ENCODE peak calls at places on chromosomes 6 and 20, in seven cellular contexts. O is kidney epithelial cell; A is H9; J is HuH-7.5; L is activated T-cell treated with anti-CD3 and anti-CD28 coated beads, Interleukin-2, amount 50 U/mL, for 72 hours; Z is AG08396; F is occipital lobe. U is an unnamed sample.
A peak's percentile ranks its signal among the peaks of the same experiment; 100 is the strongest.

GRCh38 chr20:5448449-5449118 is 131.8 kb upstream of the PROKR2 start:
- DNase-seq in A (peak; percentile 77), O (no peak), F (no peak), Z (peak; percentile 71), J (peak; percentile 77), L (peak; percentile 43), U (peak; percentile 59)

GRCh38 chr6:148419430-148419829 is 76.8 kb downstream of the SASH1 start:
- DNase-seq in Z (no peak), L (no peak), J (no peak), O (no peak), F (no peak), A (no peak), U (no peak)

GRCh38 chr6:34459899-34460593 is 5.8 kb upstream of the PACSIN1 start:
- DNase-seq in L (peak; percentile 54), J (peak; percentile 62), F (no peak), A (peak; percentile 67), Z (peak; percentile 61), O (no peak), U (peak; percentile 63)

GRCh38 chr20:11777861-11778570 is 139.7 kb upstream of the BTBD3 start:
- DNase-seq in A (no peak), O (no peak), L (no peak), J (no peak), Z (peak; percentile 56), F (no peak), U (no peak)

GRCh38 chr6:67358241-67358640 is 1276.8 kb upstream of the ADGRB3 start:
- DNase-seq in Z (no peak), O (no peak), L (no peak), F (no peak), A (no peak), J (no peak), U (no peak)

GRCh38 chr6:7726416-7727149 is 684 bp downstream of the BMP6 start:
- DNase-seq in Z (peak; percentile 24), A (peak; percentile 57), J (peak; percentile 34), O (no peak), L (peak; percentile 7), F (no peak), U (no peak)

GRCh38 chr6:41257369-41258195 is 28.9 kb downstream of the TREM1 start:
- DNase-seq in Z (no peak), L (no peak), O (peak; percentile 10), J (no peak), F (no peak), A (no peak), U (no peak)

GRCh38 chr6:151633517-151634335 is 139.9 kb downstream of the CCDC170 start:
- DNase-seq in A (no peak), Z (no peak), F (no peak), J (no peak), L (no peak), O (no peak), U (no peak)

GRCh38 chr20:16170406-16170971 is 402.8 kb downstream of the KIF16B start:
- DNase-seq in F (no peak), A (no peak), L (no peak), J (no peak), Z (no peak), O (no peak), U (no peak)

GRCh38 chr20:55415567-55416142 is 589.7 kb downstream of the CBLN4 start:
- DNase-seq in O (no peak), Z (no peak), F (no peak), J (no peak), A (no peak), L (no peak), U (no peak)

GRCh38 chr20:61125536-61126180 is 126.4 kb upstream of the CDH4 start:
- DNase-seq in Z (no peak), A (no peak), F (no peak), L (no peak), O (no peak), J (no peak), U (no peak)

GRCh38 chr6:137823826-137824501 is 43.1 kb upstream of the TNFAIP3 start:
- DNase-seq in J (no peak), A (no peak), Z (peak; percentile 43), L (peak; percentile 67), F (no peak), O (no peak), U (peak; percentile 21)

GRCh38 chr6:148967546-148967945 is 220.7 kb downstream of the UST start:
- DNase-seq in Z (no peak), L (no peak), J (no peak), A (peak; percentile 50), O (no peak), F (no peak), U (no peak)

GRCh38 chr20:38472513-38473352 is at the start of gene RALGAPB:
- DNase-seq in J (peak; percentile 91), O (peak; percentile 92), L (peak; percentile 96), A (peak; percentile 99), Z (peak; percentile 98), F (peak; percentile 94), U (peak; percentile 99)

GRCh38 chr6:108714774-108715414 is 133.3 kb upstream of the ARMC2 start:
- DNase-seq in Z (no peak), L (no peak), J (no peak), O (no peak), A (no peak), F (no peak), U (no peak)

GRCh38 chr6:89250239-89250638 is 33.1 kb upstream of the GABRR1 start:
- DNase-seq in O (no peak), L (no peak), A (no peak), F (no peak), J (no peak), Z (no peak), U (no peak)

GRCh38 chr6:107192739-107193296 is 77.5 kb upstream of the BEND3 start:
- DNase-seq in L (no peak), A (no peak), Z (no peak), F (no peak), O (no peak), J (no peak), U (no peak)

GRCh38 chr20:62652051-62652893 is 10.0 kb downstream of the SLCO4A1 start:
- DNase-seq in L (peak; percentile 75), J (peak; percentile 85), Z (peak; percentile 98), F (peak; percentile 60), O (peak; percentile 80), A (no peak), U (peak; percentile 94)

GRCh38 chr20:45798935-45799642 is 7.3 kb downstream of the DNTTIP1 start:
- DNase-seq in J (peak; percentile 55), L (peak; percentile 72), F (no peak), A (peak; percentile 79), Z (peak; percentile 71), O (no peak), U (peak; percentile 82)

GRCh38 chr6:35808688-35809087 is 3.5 kb downstream of the LHFPL5 start:
- DNase-seq in Z (no peak), F (no peak), O (no peak), L (no peak), A (no peak), J (no peak), U (no peak)

GRCh38 chr6:109662192-109662591 is 28.8 kb downstream of the AK9 start:
- DNase-seq in L (no peak), O (no peak), Z (no peak), F (no peak), J (no peak), A (no peak), U (no peak)

GRCh38 chr20:858011-858410 is 24.5 kb downstream of the FAM110A start:
- DNase-seq in O (no peak), L (no peak), Z (no peak), F (no peak), A (no peak), J (no peak), U (no peak)

GRCh38 chr6:42569102-42570028 is 5.5 kb downstream of the UBR2 start:
- DNase-seq in Z (peak; percentile 29), L (no peak), F (no peak), O (no peak), J (no peak), A (no peak), U (no peak)

GRCh38 chr20:38201356-38201755 is 36.3 kb upstream of the TGM2 start:
- DNase-seq in J (no peak), L (no peak), Z (peak; percentile 64), O (peak; percentile 56), F (no peak), A (no peak), U (no peak)

GRCh38 chr6:45915776-45916348 is 99.8 kb downstream of the CLIC5 start:
- DNase-seq in F (no peak), A (no peak), J (no peak), Z (no peak), L (no peak), O (no peak), U (no peak)

GRCh38 chr6:166602928-166603690 is 16.6 kb upstream of the RAMACL start:
- DNase-seq in O (no peak), A (no peak), J (no peak), Z (no peak), L (no peak), F (no peak), U (peak; percentile 12)

GRCh38 chr20:37386505-37387201 is 40.7 kb downstream of the SRC start:
- DNase-seq in J (no peak), L (no peak), A (peak; percentile 22), Z (no peak), F (no peak), O (no peak), U (no peak)

GRCh38 chr6:23106951-23107350 is 537.6 kb downstream of the HDGFL1 start:
- DNase-seq in F (no peak), J (no peak), L (no peak), Z (no peak), A (no peak), O (peak; percentile 0), U (no peak)

GRCh38 chr6:35831257-35832007 is 26.3 kb downstream of the LHFPL5 start:
- DNase-seq in F (no peak), J (no peak), Z (no peak), O (peak; percentile 19), A (no peak), L (no peak), U (no peak)

GRCh38 chr20:59770270-59770669 is 163.2 kb downstream of the SYCP2 start:
- DNase-seq in A (no peak), L (no peak), F (no peak), O (no peak), J (peak; percentile 47), Z (no peak), U (no peak)

GRCh38 chr6:37096025-37096424 is 73.9 kb upstream of the PIM1 start:
- DNase-seq in Z (no peak), L (no peak), A (no peak), O (no peak), J (no peak), F (no peak), U (peak; percentile 32)

GRCh38 chr6:129356129-129356528 is 353.8 kb downstream of the ARHGAP18 start:
- DNase-seq in Z (no peak), L (no peak), O (no peak), J (no peak), F (no peak), A (no peak), U (no peak)

GRCh38 chr6:166313255-166314070 is 5.3 kb upstream of the PRR18 start:
- DNase-seq in L (peak; percentile 32), F (peak; percentile 18), Z (no peak), J (peak; percentile 66), A (peak; percentile 75), O (no peak), U (peak; percentile 38)

GRCh38 chr20:48620112-48620485 is 207.7 kb downstream of the PREX1 start:
- DNase-seq in Z (no peak), L (no peak), J (no peak), A (no peak), F (no peak), O (no peak), U (no peak)

GRCh38 chr20:61803416-61803902 is 262.2 kb downstream of the TAF4 start:
- DNase-seq in F (no peak), Z (peak; percentile 54), L (no peak), A (no peak), J (no peak), O (no peak), U (no peak)

GRCh38 chr20:62321521-62321948 is 18.7 kb downstream of the ADRM1 start:
- DNase-seq in L (peak; percentile 21), F (no peak), Z (peak; percentile 69), O (no peak), A (peak; percentile 78), J (no peak), U (peak; percentile 29)

GRCh38 chr6:134863763-134864510 is 86.0 kb downstream of the ALDH8A1 start:
- DNase-seq in O (no peak), Z (no peak), L (no peak), J (peak; percentile 28), A (no peak), F (no peak), U (no peak)

GRCh38 chr20:47133809-47134456 is 222.6 kb downstream of the ZMYND8 start:
- DNase-seq in Z (peak; percentile 70), J (no peak), F (no peak), O (no peak), A (no peak), L (no peak), U (no peak)

U was measured in colonic mucosa.